ENCODE peak calls at places on chromosomes 6 and 20, in five cellular contexts. I is mucosa of descending colon, P is hepatocyte, H is OCI-LY7, N is transverse colon. L is an unnamed sample.

GRCh38 chr20:49028684-49029083 is 17.4 kb upstream of the CSE1L start:
- DNase-seq in I (no peak), P (peak; percentile 30), H (peak; percentile 31), N (no peak), L (no peak)

GRCh38 chr6:47631248-47632196 is 66.9 kb upstream of the ADGRF4 start:
- DNase-seq in I (no peak), P (peak; percentile 55), H (peak; percentile 72), N (no peak), L (no peak)

GRCh38 chr6:96967957-96968871 is 43.7 kb downstream of the KLHL32 start:
- DNase-seq in I (no peak), P (no peak), H (no peak), N (no peak), L (no peak)

GRCh38 chr6:116176596-116176995 is 50.7 kb upstream of the COL10A1 start:
- DNase-seq in I (no peak), P (no peak), H (no peak), N (no peak), L (no peak)

GRCh38 chr6:144327081-144327480 is 41.9 kb downstream of the UTRN start:
- DNase-seq in I (no peak), P (no peak), H (no peak), N (no peak), L (no peak)

GRCh38 chr6:56570434-56571359 is 72.0 kb downstream of the DST start:
- DNase-seq in I (no peak), P (peak; percentile 30), H (peak; percentile 47), N (no peak), L (no peak)

GRCh38 chr20:2292711-2293110 is 3.1 kb upstream of the TGM3 start:
- DNase-seq in I (no peak), P (peak; percentile 24), H (no peak), N (no peak), L (no peak)

GRCh38 chr20:38338849-38339520 is 7.3 kb upstream of the LBP start:
- DNase-seq in I (no peak), P (peak; percentile 38), H (no peak), N (no peak), L (peak; percentile 57)

GRCh38 chr6:149862901-149863595 is 1.1 kb downstream of the LRP11 start:
- DNase-seq in I (peak; percentile 77), P (peak; percentile 86), H (peak; percentile 52), N (peak; percentile 67), L (peak; percentile 62)

GRCh38 chr6:145548941-145549652 is 186.2 kb downstream of the EPM2A start:
- DNase-seq in I (no peak), P (no peak), H (no peak), N (no peak), L (no peak)

GRCh38 chr20:44970243-44970757 is 4.0 kb downstream of the STK4 start:
- DNase-seq in I (no peak), P (no peak), H (no peak), N (no peak), L (no peak)

GRCh38 chr20:31842471-31843157 is 2.8 kb downstream of the FOXS1 start:
- DNase-seq in I (no peak), P (no peak), H (no peak), N (no peak), L (no peak)

GRCh38 chr6:107361568-107362270 is 97.6 kb downstream of the PDSS2 start:
- DNase-seq in I (no peak), P (no peak), H (no peak), N (no peak), L (peak; percentile 37)

GRCh38 chr6:12483712-12484111 is 193.6 kb downstream of the EDN1 start:
- DNase-seq in I (no peak), P (no peak), H (peak; percentile 6), N (no peak), L (peak; percentile 47)

GRCh38 chr6:33995046-33995872 is 150.6 kb downstream of the GRM4 start:
- DNase-seq in I (peak; percentile 84), P (peak; percentile 68), H (no peak), N (peak; percentile 81), L (no peak)

GRCh38 chr6:170073846-170074245 is 217.0 kb downstream of the DLL1 start:
- DNase-seq in I (no peak), P (no peak), H (no peak), N (peak; percentile 2), L (no peak)

GRCh38 chr20:61684583-61685235 is 381.0 kb downstream of the TAF4 start:
- DNase-seq in I (no peak), P (no peak), H (no peak), N (no peak), L (no peak)

DNA sequence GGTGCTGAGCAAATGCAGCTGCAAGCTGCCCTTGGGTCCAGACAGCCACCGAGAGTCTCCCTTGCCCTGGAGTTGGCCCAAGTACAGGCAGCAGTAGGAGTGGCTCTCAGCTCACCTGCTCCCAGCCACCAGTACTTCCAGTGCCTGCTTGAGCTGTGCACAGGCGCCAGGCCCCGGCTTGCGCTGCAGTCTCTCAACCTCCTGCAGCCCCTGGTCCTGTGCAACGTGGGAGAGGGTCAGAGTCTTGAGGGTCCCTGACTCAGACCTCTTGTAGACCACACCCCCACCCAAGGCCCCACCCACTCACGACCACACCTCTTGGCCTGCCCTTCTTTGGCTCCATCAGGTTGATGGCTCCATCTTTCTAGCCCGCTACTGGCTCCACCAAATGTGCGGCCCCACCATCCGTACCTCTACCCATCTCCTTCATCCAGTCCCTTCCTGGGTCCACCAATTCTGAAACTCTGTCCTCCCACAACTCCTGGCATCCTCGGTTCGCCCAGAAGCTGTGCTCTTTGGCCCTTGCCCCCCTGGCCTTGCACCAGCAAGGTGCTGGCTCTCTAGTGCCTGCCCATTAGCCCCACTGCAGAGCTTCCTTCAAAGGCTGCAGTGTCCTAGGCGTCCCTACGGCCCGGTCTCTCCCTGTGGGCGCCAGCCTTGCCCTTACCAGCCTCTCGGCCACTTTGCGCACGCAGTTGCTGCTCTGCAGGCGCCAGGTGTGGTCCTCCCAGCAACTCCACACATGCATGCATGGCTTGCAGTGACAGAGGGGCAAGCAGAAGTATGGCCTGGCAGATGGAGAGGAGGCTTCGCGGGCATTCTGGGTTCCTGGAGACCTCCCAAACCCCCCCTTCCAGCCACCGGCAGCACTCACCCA is 16.5 kb upstream of the SPAG4 start:
- DNase-seq in I (peak; percentile 61), P (no peak), H (no peak), N (peak; percentile 60), L (no peak)
- TF ChIP-seq CTCF in I (no peak), P (no peak), H (no peak), N (no peak), L (no peak)

GRCh38 chr20:16476032-16476431 is 97.2 kb downstream of the KIF16B start:
- DNase-seq in I (no peak), P (peak; percentile 61), H (peak; percentile 61), N (no peak), L (no peak)
- TF ChIP-seq CTCF in I (peak; percentile 21), P (peak; percentile 73), H (peak; percentile 90), N (peak; percentile 73), L (no peak)

GRCh38 chr6:36735110-36735971 is 37.7 kb downstream of the RAB44 start:
- DNase-seq in I (peak; percentile 69), P (peak; percentile 68), H (no peak), N (peak; percentile 79), L (no peak)
- TF ChIP-seq CTCF in I (no peak), P (no peak), H (no peak), N (peak; percentile 21), L (no peak)

GRCh38 chr20:51174536-51174935 is 151.6 kb upstream of the KCNG1 start:
- DNase-seq in I (no peak), P (no peak), H (no peak), N (no peak), L (no peak)
- TF ChIP-seq CTCF in I (no peak), P (no peak), H (no peak), N (no peak), L (no peak)